ENCODE peak calls at places on chromosome 17, in seven cellular contexts. P, U, G, F, W, M and O are unnamed samples.

GRCh38 chr17:31609331-31609730 is 217.9 kb downstream of the RAB11FIP4 start:
- DNase-seq in P (no peak), U (no peak), G (peak; percentile 59), F (no peak), W (no peak), M (no peak), O (no peak)

GRCh38 chr17:77660524-77660923 is 298.0 kb upstream of the TNRC6C start:
- DNase-seq in P (no peak), U (no peak), G (no peak), F (no peak), W (no peak), M (no peak), O (no peak)

GRCh38 chr17:55242481-55242880 is 22.3 kb upstream of the HLF start:
- DNase-seq in P (no peak), U (no peak), G (no peak), F (no peak), W (no peak), M (no peak), O (no peak)

GRCh38 chr17:42673885-42674754 is 2.7 kb downstream of the PLEKHH3 start:
- DNase-seq in P (peak; percentile 77), U (peak; percentile 91), G (peak; percentile 61), F (no peak), W (peak; percentile 23), M (no peak), O (no peak)

GRCh38 chr17:60522889-60523626 is 3.0 kb downstream of the APPBP2 start:
- DNase-seq in P (no peak), U (no peak), G (no peak), F (no peak), W (no peak), M (no peak), O (no peak)

GRCh38 chr17:3695129-3695722 is 729 bp downstream of the P2RX5 start:
- DNase-seq in P (peak; percentile 62), U (no peak), G (no peak), F (no peak), W (no peak), M (no peak), O (no peak)

GRCh38 chr17:35764123-35764991 is 3.7 kb downstream of the C17orf50 start:
- DNase-seq in P (peak; percentile 90), U (peak; percentile 96), G (peak; percentile 95), F (no peak), W (peak; percentile 84), M (peak; percentile 80), O (peak; percentile 85)

GRCh38 chr17:42720996-42721583 is 23.8 kb downstream of the EZH1 start:
- DNase-seq in P (no peak), U (peak; percentile 87), G (peak; percentile 80), F (no peak), W (peak; percentile 6), M (peak; percentile 9), O (peak; percentile 14)

GRCh38 chr17:2967515-2967914 is 95.9 kb downstream of the OR1D5 start:
- DNase-seq in P (no peak), U (no peak), G (no peak), F (no peak), W (no peak), M (no peak), O (no peak)

GRCh38 chr17:36463916-36464764 is 22.3 kb upstream of the ZNHIT3 start:
- DNase-seq in P (peak; percentile 59), U (peak; percentile 97), G (peak; percentile 85), F (peak; percentile 24), W (no peak), M (peak; percentile 23), O (peak; percentile 18)

GRCh38 chr17:76046064-76046463 is 19.0 kb upstream of the EVPL start:
- DNase-seq in P (no peak), U (no peak), G (no peak), F (peak; percentile 70), W (no peak), M (no peak), O (no peak)

GRCh38 chr17:75084039-75084660 is 3.6 kb upstream of the SLC16A5 start:
- DNase-seq in P (peak; percentile 48), U (no peak), G (no peak), F (no peak), W (no peak), M (no peak), O (peak; percentile 20)

GRCh38 chr17:66945451-66945850 is 19.1 kb upstream of the CACNG4 start:
- DNase-seq in P (no peak), U (no peak), G (no peak), F (no peak), W (no peak), M (no peak), O (no peak)

GRCh38 chr17:28508325-28508724 is 2.2 kb downstream of the FOXN1 start:
- DNase-seq in P (no peak), U (no peak), G (no peak), F (no peak), W (no peak), M (no peak), O (no peak)

GRCh38 chr17:29131814-29132682 is 48.1 kb downstream of the MYO18A start:
- DNase-seq in P (peak; percentile 64), U (no peak), G (no peak), F (no peak), W (no peak), M (no peak), O (no peak)

GRCh38 chr17:56887552-56888467 is 26.0 kb downstream of the TRIM25 start:
- DNase-seq in P (no peak), U (no peak), G (no peak), F (no peak), W (no peak), M (no peak), O (no peak)

GRCh38 chr17:4901648-4902344 is 1.1 kb downstream of the CHRNE start:
- DNase-seq in P (peak; percentile 66), U (no peak), G (no peak), F (no peak), W (no peak), M (peak; percentile 10), O (no peak)

GRCh38 chr17:27542841-27543463 is 86.7 kb downstream of the KSR1 start:
- DNase-seq in P (no peak), U (no peak), G (no peak), F (no peak), W (no peak), M (no peak), O (no peak)

GRCh38 chr17:79620207-79621038 is 9.6 kb upstream of the RBFOX3 start:
- DNase-seq in P (peak; percentile 12), U (no peak), G (no peak), F (no peak), W (no peak), M (no peak), O (peak; percentile 1)

GRCh38 chr17:38728290-38728831 is 1.8 kb upstream of the CISD3 start:
- DNase-seq in P (no peak), U (no peak), G (no peak), F (no peak), W (peak; percentile 66), M (peak; percentile 56), O (peak; percentile 74)